ENCODE peak calls at places on chromosomes 7 and 10, in ten cellular contexts. One of them, this sample, is unnamed.

GRCh38 chr7:98178321-98178720 is 32.9 kb upstream of the BHLHA15 start:
- DNase-seq in NB4: no peak
- DNase-seq in HAP-1: no peak
- DNase-seq in prostate gland: peak
- DNase-seq in AG09319: no peak
- DNase-seq in activated CD4-positive, alpha-beta T cell treated with anti-CD3 and anti-CD28 coated beads for 24 hours: no peak
- DNase-seq in ureter: peak
- DNase-seq in fibroblast of lung: no peak
- DNase-seq in neural progenitor cell: no peak
- DNase-seq in activated effector memory CD4-positive, alpha-beta T cell treated with Interleukin-2 at 50 U/mL for 16 hours: no peak
- DNase-seq in this sample: no peak

GRCh38 chr10:17452060-17452894 is 2.1 kb downstream of the ST8SIA6 start:
- DNase-seq in ureter: no peak
- DNase-seq in prostate gland: no peak
- DNase-seq in activated CD4-positive, alpha-beta T cell treated with anti-CD3 and anti-CD28 coated beads for 24 hours: no peak
- DNase-seq in HAP-1: no peak
- DNase-seq in AG09319: no peak
- DNase-seq in activated effector memory CD4-positive, alpha-beta T cell treated with Interleukin-2 at 50 U/mL for 16 hours: no peak
- DNase-seq in NB4: no peak
- DNase-seq in fibroblast of lung: peak
- DNase-seq in neural progenitor cell: no peak
- DNase-seq in this sample: no peak

GRCh38 chr10:525565-526315 is 163.7 kb downstream of the DIP2C start:
- DNase-seq in AG09319: no peak
- DNase-seq in activated CD4-positive, alpha-beta T cell treated with anti-CD3 and anti-CD28 coated beads for 24 hours: no peak
- DNase-seq in ureter: no peak
- DNase-seq in neural progenitor cell: no peak
- DNase-seq in activated effector memory CD4-positive, alpha-beta T cell treated with Interleukin-2 at 50 U/mL for 16 hours: no peak
- DNase-seq in HAP-1: no peak
- DNase-seq in prostate gland: no peak
- DNase-seq in NB4: no peak
- DNase-seq in fibroblast of lung: no peak
- DNase-seq in this sample: no peak

GRCh38 chr7:155001756-155002410 is 1.0 kb downstream of the PAXIP1 start:
- DNase-seq in fibroblast of lung: peak
- DNase-seq in AG09319: no peak
- DNase-seq in neural progenitor cell: no peak
- DNase-seq in HAP-1: peak
- DNase-seq in activated effector memory CD4-positive, alpha-beta T cell treated with Interleukin-2 at 50 U/mL for 16 hours: no peak
- DNase-seq in ureter: no peak
- DNase-seq in prostate gland: no peak
- DNase-seq in NB4: peak
- DNase-seq in activated CD4-positive, alpha-beta T cell treated with anti-CD3 and anti-CD28 coated beads for 24 hours: no peak
- DNase-seq in this sample: no peak

GRCh38 chr10:2137549-2138174 is 400.3 kb upstream of the ADARB2 start:
- DNase-seq in ureter: no peak
- DNase-seq in neural progenitor cell: peak
- DNase-seq in activated CD4-positive, alpha-beta T cell treated with anti-CD3 and anti-CD28 coated beads for 24 hours: no peak
- DNase-seq in activated effector memory CD4-positive, alpha-beta T cell treated with Interleukin-2 at 50 U/mL for 16 hours: no peak
- DNase-seq in fibroblast of lung: no peak
- DNase-seq in NB4: peak
- DNase-seq in AG09319: no peak
- DNase-seq in prostate gland: no peak
- DNase-seq in HAP-1: no peak
- DNase-seq in this sample: no peak

GRCh38 chr7:157981778-157982177 is 605.8 kb downstream of the PTPRN2 start:
- DNase-seq in activated effector memory CD4-positive, alpha-beta T cell treated with Interleukin-2 at 50 U/mL for 16 hours: no peak
- DNase-seq in activated CD4-positive, alpha-beta T cell treated with anti-CD3 and anti-CD28 coated beads for 24 hours: no peak
- DNase-seq in neural progenitor cell: no peak
- DNase-seq in NB4: no peak
- DNase-seq in ureter: no peak
- DNase-seq in prostate gland: no peak
- DNase-seq in fibroblast of lung: no peak
- DNase-seq in HAP-1: no peak
- DNase-seq in AG09319: no peak
- DNase-seq in this sample: no peak

GRCh38 chr7:98613601-98614425 is 3.3 kb upstream of the NPTX2 start:
- DNase-seq in AG09319: no peak
- DNase-seq in NB4: peak
- DNase-seq in activated effector memory CD4-positive, alpha-beta T cell treated with Interleukin-2 at 50 U/mL for 16 hours: no peak
- DNase-seq in HAP-1: peak
- DNase-seq in ureter: no peak
- DNase-seq in prostate gland: no peak
- DNase-seq in activated CD4-positive, alpha-beta T cell treated with anti-CD3 and anti-CD28 coated beads for 24 hours: no peak
- DNase-seq in neural progenitor cell: peak
- DNase-seq in fibroblast of lung: peak
- DNase-seq in this sample: no peak

GRCh38 chr10:86972613-86973380 is 4.5 kb downstream of the ADIRF start:
- DNase-seq in prostate gland: no peak
- DNase-seq in activated CD4-positive, alpha-beta T cell treated with anti-CD3 and anti-CD28 coated beads for 24 hours: no peak
- DNase-seq in neural progenitor cell: no peak
- DNase-seq in ureter: no peak
- DNase-seq in activated effector memory CD4-positive, alpha-beta T cell treated with Interleukin-2 at 50 U/mL for 16 hours: no peak
- DNase-seq in NB4: no peak
- DNase-seq in fibroblast of lung: no peak
- DNase-seq in HAP-1: no peak
- DNase-seq in AG09319: no peak
- DNase-seq in this sample: no peak

GRCh38 chr10:16545126-16545736 is 23.6 kb upstream of the C1QL3 start:
- DNase-seq in activated CD4-positive, alpha-beta T cell treated with anti-CD3 and anti-CD28 coated beads for 24 hours: no peak
- DNase-seq in activated effector memory CD4-positive, alpha-beta T cell treated with Interleukin-2 at 50 U/mL for 16 hours: no peak
- DNase-seq in HAP-1: no peak
- DNase-seq in fibroblast of lung: peak
- DNase-seq in prostate gland: no peak
- DNase-seq in neural progenitor cell: peak
- DNase-seq in ureter: no peak
- DNase-seq in AG09319: peak
- DNase-seq in NB4: peak
- DNase-seq in this sample: no peak

GRCh38 chr7:3193721-3194120 is 107.3 kb upstream of the SDK1 start:
- DNase-seq in prostate gland: no peak
- DNase-seq in NB4: no peak
- DNase-seq in activated CD4-positive, alpha-beta T cell treated with anti-CD3 and anti-CD28 coated beads for 24 hours: no peak
- DNase-seq in HAP-1: no peak
- DNase-seq in ureter: no peak
- DNase-seq in activated effector memory CD4-positive, alpha-beta T cell treated with Interleukin-2 at 50 U/mL for 16 hours: no peak
- DNase-seq in AG09319: no peak
- DNase-seq in neural progenitor cell: no peak
- DNase-seq in fibroblast of lung: no peak
- DNase-seq in this sample: no peak

GRCh38 chr7:5679741-5680473 is 101.6 kb downstream of the RNF216 start:
- DNase-seq in NB4: peak
- DNase-seq in fibroblast of lung: no peak
- DNase-seq in ureter: no peak
- DNase-seq in neural progenitor cell: no peak
- DNase-seq in AG09319: no peak
- DNase-seq in HAP-1: no peak
- DNase-seq in activated effector memory CD4-positive, alpha-beta T cell treated with Interleukin-2 at 50 U/mL for 16 hours: no peak
- DNase-seq in prostate gland: no peak
- DNase-seq in activated CD4-positive, alpha-beta T cell treated with anti-CD3 and anti-CD28 coated beads for 24 hours: no peak
- DNase-seq in this sample: no peak

GRCh38 chr10:110502072-110502845 is 4.6 kb downstream of the DUSP5 start:
- DNase-seq in ureter: no peak
- DNase-seq in HAP-1: no peak
- DNase-seq in neural progenitor cell: no peak
- DNase-seq in prostate gland: no peak
- DNase-seq in activated effector memory CD4-positive, alpha-beta T cell treated with Interleukin-2 at 50 U/mL for 16 hours: no peak
- DNase-seq in NB4: no peak
- DNase-seq in AG09319: no peak
- DNase-seq in fibroblast of lung: no peak
- DNase-seq in activated CD4-positive, alpha-beta T cell treated with anti-CD3 and anti-CD28 coated beads for 24 hours: no peak
- DNase-seq in this sample: no peak

GRCh38 chr7:155844019-155844453 is 31.8 kb upstream of the SHH start:
- DNase-seq in activated effector memory CD4-positive, alpha-beta T cell treated with Interleukin-2 at 50 U/mL for 16 hours: no peak
- DNase-seq in activated CD4-positive, alpha-beta T cell treated with anti-CD3 and anti-CD28 coated beads for 24 hours: no peak
- DNase-seq in HAP-1: no peak
- DNase-seq in neural progenitor cell: no peak
- DNase-seq in ureter: peak
- DNase-seq in prostate gland: no peak
- DNase-seq in NB4: no peak
- DNase-seq in fibroblast of lung: peak
- DNase-seq in AG09319: no peak
- DNase-seq in this sample: no peak

GRCh38 chr7:158396982-158397862 is 190.4 kb downstream of the PTPRN2 start:
- DNase-seq in fibroblast of lung: no peak
- DNase-seq in ureter: peak
- DNase-seq in AG09319: no peak
- DNase-seq in HAP-1: no peak
- DNase-seq in NB4: peak
- DNase-seq in activated effector memory CD4-positive, alpha-beta T cell treated with Interleukin-2 at 50 U/mL for 16 hours: no peak
- DNase-seq in activated CD4-positive, alpha-beta T cell treated with anti-CD3 and anti-CD28 coated beads for 24 hours: no peak
- DNase-seq in neural progenitor cell: no peak
- DNase-seq in prostate gland: no peak
- DNase-seq in this sample: no peak

GRCh38 chr7:22378199-22378961 is 21.4 kb upstream of the RAPGEF5 start:
- DNase-seq in activated effector memory CD4-positive, alpha-beta T cell treated with Interleukin-2 at 50 U/mL for 16 hours: no peak
- DNase-seq in prostate gland: no peak
- DNase-seq in AG09319: no peak
- DNase-seq in fibroblast of lung: no peak
- DNase-seq in HAP-1: no peak
- DNase-seq in activated CD4-positive, alpha-beta T cell treated with anti-CD3 and anti-CD28 coated beads for 24 hours: no peak
- DNase-seq in ureter: no peak
- DNase-seq in neural progenitor cell: no peak
- DNase-seq in NB4: no peak
- DNase-seq in this sample: no peak

GRCh38 chr7:26614503-26614902 is 249.9 kb downstream of the SKAP2 start:
- DNase-seq in fibroblast of lung: no peak
- DNase-seq in activated effector memory CD4-positive, alpha-beta T cell treated with Interleukin-2 at 50 U/mL for 16 hours: no peak
- DNase-seq in prostate gland: no peak
- DNase-seq in neural progenitor cell: no peak
- DNase-seq in ureter: peak
- DNase-seq in NB4: no peak
- DNase-seq in AG09319: no peak
- DNase-seq in HAP-1: no peak
- DNase-seq in activated CD4-positive, alpha-beta T cell treated with anti-CD3 and anti-CD28 coated beads for 24 hours: no peak
- DNase-seq in this sample: no peak

GRCh38 chr10:1022413-1022812 is 3.2 kb downstream of the IDI2 start:
- DNase-seq in AG09319: no peak
- DNase-seq in ureter: no peak
- DNase-seq in HAP-1: no peak
- DNase-seq in fibroblast of lung: no peak
- DNase-seq in activated effector memory CD4-positive, alpha-beta T cell treated with Interleukin-2 at 50 U/mL for 16 hours: no peak
- DNase-seq in prostate gland: no peak
- DNase-seq in NB4: no peak
- DNase-seq in activated CD4-positive, alpha-beta T cell treated with anti-CD3 and anti-CD28 coated beads for 24 hours: no peak
- DNase-seq in neural progenitor cell: no peak
- DNase-seq in this sample: no peak

This sample was measured in stimulated activated CD8-positive, alpha-beta memory T cell treated with anti-CD3 and anti-CD28 coated beads, Interleukin-4, amount 100 ng/mL, for 1 hour.